ENCODE peak calls at places on chromosomes 7 and 10, in nine cellular contexts. I is Calu3; L is GM19239; B is CD8-positive, alpha-beta T cell; W is T-helper 9 cell; C is stomach; S is AG04450; F is H54; P is cardiac fibroblast. N is an unnamed sample.

GRCh38 chr10:91528080-91528479 is 104.8 kb downstream of the PPP1R3C start:
- DNase-seq in C (no peak), S (no peak), W (no peak), I (no peak), L (no peak), F (no peak), P (no peak), B (no peak), N (no peak)

GRCh38 chr10:88473989-88474883 is 108.9 kb downstream of the RNLS start:
- DNase-seq in B (no peak), W (no peak), P (no peak), F (no peak), L (no peak), C (peak), I (peak), S (no peak), N (no peak)

GRCh38 chr7:105289704-105290103 is 99.0 kb downstream of the SRPK2 start:
- DNase-seq in W (no peak), S (no peak), I (no peak), C (no peak), B (no peak), P (no peak), F (no peak), L (no peak), N (no peak)

GRCh38 chr10:63491558-63492316 is 26.0 kb upstream of the JMJD1C start:
- DNase-seq in S (no peak), F (no peak), C (no peak), B (no peak), W (no peak), L (no peak), I (peak), P (peak), N (no peak)

GRCh38 chr7:84484502-84485079 is 290.0 kb upstream of the SEMA3A start:
- DNase-seq in B (no peak), I (no peak), C (no peak), W (no peak), F (no peak), P (no peak), L (no peak), S (no peak), N (no peak)

GRCh38 chr10:69567920-69568319 is 5.3 kb downstream of the NEUROG3 start:
- DNase-seq in B (no peak), C (no peak), I (peak), F (no peak), P (peak), W (no peak), S (peak), L (no peak), N (no peak)

GRCh38 chr10:98621630-98622029 is 174.9 kb upstream of the HPS1 start:
- DNase-seq in S (no peak), B (no peak), L (no peak), I (no peak), W (no peak), P (no peak), C (no peak), F (no peak), N (no peak)

GRCh38 chr7:74312418-74313021 is 23.3 kb downstream of the CLIP2 start:
- DNase-seq in C (no peak), B (no peak), I (no peak), F (peak), S (no peak), L (no peak), P (no peak), W (no peak), N (no peak)

GRCh38 chr7:93194368-93194767 is 31.9 kb downstream of the HEPACAM2 start:
- DNase-seq in F (no peak), C (no peak), I (no peak), W (no peak), S (peak), L (no peak), B (no peak), P (no peak), N (no peak)

GRCh38 chr7:111872411-111872810 is 310.1 kb upstream of the IMMP2L start:
- DNase-seq in L (no peak), S (no peak), I (no peak), B (no peak), P (no peak), C (no peak), F (no peak), W (no peak), N (no peak)

GRCh38 chr7:148772297-148773089 is 73.8 kb downstream of the CUL1 start:
- DNase-seq in I (peak), L (no peak), C (no peak), F (peak), W (no peak), S (peak), B (no peak), P (peak), N (no peak)

GRCh38 chr7:20558963-20559716 is 56.3 kb upstream of the ABCB5 start:
- DNase-seq in W (no peak), I (no peak), B (no peak), C (no peak), S (no peak), L (no peak), P (no peak), F (no peak), N (no peak)

GRCh38 chr10:131747251-131747650 is 153.6 kb upstream of the PPP2R2D start:
- DNase-seq in W (no peak), L (no peak), S (no peak), C (no peak), P (no peak), I (no peak), F (no peak), B (no peak), N (no peak)

GRCh38 chr7:44757311-44757710 is 8.7 kb downstream of the ZMIZ2 start:
- DNase-seq in L (no peak), I (no peak), S (no peak), P (peak), C (no peak), F (no peak), W (no peak), B (no peak), N (no peak)

GRCh38 chr7:64636386-64636785 is 29.5 kb upstream of the ZNF107 start:
- DNase-seq in W (no peak), P (no peak), C (no peak), B (no peak), S (no peak), L (no peak), I (no peak), F (no peak), N (no peak)

GRCh38 chr7:150412518-150413247 is 33.6 kb downstream of the ZNF775 start:
- DNase-seq in F (no peak), B (no peak), L (no peak), P (no peak), W (no peak), I (no peak), C (no peak), S (no peak), N (no peak)

GRCh38 chr10:5584895-5585516 is 60.2 kb downstream of the CALML3 start:
- DNase-seq in F (peak), C (no peak), L (no peak), I (peak), W (no peak), B (no peak), S (no peak), P (peak), N (no peak)

GRCh38 chr10:79452174-79452611 is 6.8 kb upstream of the ZCCHC24 start:
- DNase-seq in B (no peak), C (no peak), I (no peak), W (no peak), S (peak), P (peak), F (no peak), L (no peak), N (no peak)

GRCh38 chr7:73829921-73830617 is 727 bp upstream of the CLDN4 start:
- DNase-seq in P (no peak), S (no peak), I (peak), B (no peak), C (no peak), W (no peak), L (no peak), F (no peak), N (no peak)

GRCh38 chr7:101936223-101936611 is 118.8 kb downstream of the CUX1 start:
- DNase-seq in L (no peak), F (no peak), S (no peak), B (no peak), C (no peak), P (peak), W (no peak), I (no peak), N (no peak)

GRCh38 chr7:72123913-72124312 is 288.2 kb downstream of the CALN1 start:
- DNase-seq in W (no peak), P (no peak), C (no peak), S (no peak), I (no peak), B (no peak), L (no peak), F (no peak), N (no peak)

GRCh38 chr7:97373743-97374142 is 256.2 kb downstream of the SDHAF3 start:
- DNase-seq in L (no peak), W (no peak), S (no peak), F (no peak), P (no peak), I (no peak), B (no peak), C (no peak), N (no peak)

GRCh38 chr10:19654576-19654975 is 161.7 kb upstream of the PLXDC2 start:
- DNase-seq in I (no peak), P (peak), C (no peak), F (no peak), L (no peak), W (no peak), S (peak), B (no peak), N (no peak)

GRCh38 chr7:4156190-4156589 is 525.9 kb upstream of the FOXK1 start:
- DNase-seq in I (no peak), B (no peak), F (no peak), W (no peak), L (no peak), P (no peak), C (no peak), S (no peak), N (no peak)

GRCh38 chr7:40717242-40717641 is 582.4 kb downstream of the SUGCT start:
- DNase-seq in P (peak), B (no peak), S (peak), I (peak), L (no peak), C (peak), F (peak), W (no peak), N (no peak)

GRCh38 chr10:87700031-87700796 is 40.5 kb downstream of the PAPSS2 start:
- DNase-seq in W (no peak), C (no peak), P (peak), B (no peak), L (no peak), F (peak), S (no peak), I (no peak), N (no peak)

GRCh38 chr7:154427527-154427926 is 375.3 kb downstream of the DPP6 start:
- DNase-seq in P (no peak), C (no peak), S (no peak), I (no peak), B (no peak), L (no peak), W (no peak), F (no peak), N (no peak)

GRCh38 chr10:14185501-14186045 is 145.2 kb downstream of the FRMD4A start:
- DNase-seq in F (peak), P (peak), S (peak), C (no peak), I (no peak), L (peak), B (no peak), W (peak), N (no peak)

GRCh38 chr10:873020-873419 is 58.5 kb downstream of the LARP4B start:
- DNase-seq in C (no peak), S (no peak), I (no peak), P (no peak), W (no peak), F (no peak), B (no peak), L (no peak), N (no peak)

GRCh38 chr10:52740913-52741675 is 31.5 kb downstream of the MBL2 start:
- DNase-seq in B (no peak), L (no peak), W (no peak), P (peak), S (no peak), I (peak), C (peak), F (peak), N (no peak)

GRCh38 chr10:33010132-33011037 is 52.4 kb upstream of the ITGB1 start:
- DNase-seq in B (no peak), S (peak), I (peak), L (no peak), C (no peak), P (peak), W (peak), F (peak), N (peak)

GRCh38 chr10:131920151-131920550 is 19.3 kb downstream of the PPP2R2D start:
- DNase-seq in B (no peak), C (no peak), W (no peak), I (no peak), S (no peak), F (no peak), P (no peak), L (no peak), N (no peak)

GRCh38 chr10:69974551-69975155 is 78.0 kb upstream of the MACROH2A2 start:
- DNase-seq in I (no peak), P (no peak), B (no peak), C (no peak), S (peak), W (no peak), L (no peak), F (no peak), N (no peak)

GRCh38 chr10:70542565-70542938 is 60.0 kb downstream of the PRF1 start:
- DNase-seq in S (no peak), L (no peak), C (no peak), W (no peak), I (no peak), P (peak), F (no peak), B (no peak), N (no peak)

GRCh38 chr10:3619276-3619675 is 165.7 kb downstream of the KLF6 start:
- DNase-seq in P (no peak), I (no peak), L (no peak), S (no peak), B (no peak), C (no peak), W (no peak), F (no peak), N (no peak)

GRCh38 chr7:24836084-24836483 is 78.8 kb upstream of the GSDME start:
- DNase-seq in F (no peak), S (no peak), L (no peak), B (no peak), I (no peak), P (no peak), C (no peak), W (no peak), N (no peak)

GRCh38 chr7:127870231-127870907 is 160.9 kb downstream of the LRRC4 start:
- DNase-seq in B (no peak), F (no peak), I (no peak), L (no peak), W (no peak), C (no peak), S (no peak), P (no peak), N (no peak)

GRCh38 chr10:32650246-32650655 is 204.3 kb downstream of the CCDC7 start:
- DNase-seq in W (no peak), L (no peak), B (no peak), I (no peak), S (no peak), C (no peak), P (no peak), F (no peak), N (no peak)

N was measured in activated T-helper 1 cell treated with Interleukin-2 at 50 U/mL for 16 hours.